ENCODE peak calls at places on chromosome 18, in six cellular contexts. One of them, this sample, is unnamed.

GRCh38 chr18:63320690-63321265 is 1.2 kb upstream of the BCL2 start:
- DNase-seq in SJSA1: no peak
- DNase-seq in NCI-H2029: no peak
- DNase-seq in tibial nerve: no peak
- DNase-seq in astrocyte of the spinal cord: peak
- DNase-seq in activated naive CD8-positive, alpha-beta T cell treated with anti-CD3 and anti-CD28 coated beads, Interleukin-2, amount 50 U/mL, for 16 hours: no peak
- DNase-seq in this sample: peak

GRCh38 chr18:22846088-22846683 is 86.9 kb upstream of the RBBP8 start:
- DNase-seq in SJSA1: no peak
- DNase-seq in tibial nerve: no peak
- DNase-seq in NCI-H2029: no peak
- DNase-seq in activated naive CD8-positive, alpha-beta T cell treated with anti-CD3 and anti-CD28 coated beads, Interleukin-2, amount 50 U/mL, for 16 hours: no peak
- DNase-seq in astrocyte of the spinal cord: no peak
- DNase-seq in this sample: no peak

GRCh38 chr18:49869354-49869753 is 56.0 kb upstream of the ACAA2 start:
- DNase-seq in activated naive CD8-positive, alpha-beta T cell treated with anti-CD3 and anti-CD28 coated beads, Interleukin-2, amount 50 U/mL, for 16 hours: no peak
- DNase-seq in tibial nerve: no peak
- DNase-seq in SJSA1: no peak
- DNase-seq in NCI-H2029: no peak
- DNase-seq in astrocyte of the spinal cord: no peak
- DNase-seq in this sample: no peak

GRCh38 chr18:46340716-46341115 is 236.5 kb downstream of the HAUS1 start:
- DNase-seq in tibial nerve: no peak
- DNase-seq in astrocyte of the spinal cord: no peak
- DNase-seq in NCI-H2029: no peak
- DNase-seq in activated naive CD8-positive, alpha-beta T cell treated with anti-CD3 and anti-CD28 coated beads, Interleukin-2, amount 50 U/mL, for 16 hours: no peak
- DNase-seq in SJSA1: no peak
- DNase-seq in this sample: no peak

GRCh38 chr18:67525328-67526110 is 9.0 kb upstream of the DSEL start:
- DNase-seq in NCI-H2029: no peak
- DNase-seq in astrocyte of the spinal cord: peak
- DNase-seq in SJSA1: peak
- DNase-seq in activated naive CD8-positive, alpha-beta T cell treated with anti-CD3 and anti-CD28 coated beads, Interleukin-2, amount 50 U/mL, for 16 hours: no peak
- DNase-seq in tibial nerve: peak
- DNase-seq in this sample: peak

GRCh38 chr18:37385846-37386435 is 179.7 kb downstream of the CELF4 start:
- DNase-seq in NCI-H2029: no peak
- DNase-seq in SJSA1: no peak
- DNase-seq in activated naive CD8-positive, alpha-beta T cell treated with anti-CD3 and anti-CD28 coated beads, Interleukin-2, amount 50 U/mL, for 16 hours: no peak
- DNase-seq in astrocyte of the spinal cord: peak
- DNase-seq in tibial nerve: no peak
- DNase-seq in this sample: no peak

GRCh38 chr18:32425466-32425865 is 45.2 kb downstream of the GAREM1 start:
- DNase-seq in tibial nerve: no peak
- DNase-seq in activated naive CD8-positive, alpha-beta T cell treated with anti-CD3 and anti-CD28 coated beads, Interleukin-2, amount 50 U/mL, for 16 hours: no peak
- DNase-seq in NCI-H2029: no peak
- DNase-seq in SJSA1: no peak
- DNase-seq in astrocyte of the spinal cord: peak
- DNase-seq in this sample: peak

GRCh38 chr18:9838144-9838877 is 47.5 kb upstream of the TXNDC2 start:
- DNase-seq in tibial nerve: no peak
- DNase-seq in SJSA1: no peak
- DNase-seq in astrocyte of the spinal cord: peak
- DNase-seq in NCI-H2029: peak
- DNase-seq in activated naive CD8-positive, alpha-beta T cell treated with anti-CD3 and anti-CD28 coated beads, Interleukin-2, amount 50 U/mL, for 16 hours: no peak
- DNase-seq in this sample: no peak

GRCh38 chr18:36331541-36331971 is 34.0 kb downstream of the FHOD3 start:
- DNase-seq in SJSA1: no peak
- DNase-seq in tibial nerve: no peak
- DNase-seq in NCI-H2029: no peak
- DNase-seq in activated naive CD8-positive, alpha-beta T cell treated with anti-CD3 and anti-CD28 coated beads, Interleukin-2, amount 50 U/mL, for 16 hours: no peak
- DNase-seq in astrocyte of the spinal cord: no peak
- DNase-seq in this sample: no peak

GRCh38 chr18:741931-742512 is 29.6 kb upstream of the ENOSF1 start:
- DNase-seq in NCI-H2029: peak
- DNase-seq in astrocyte of the spinal cord: peak
- DNase-seq in activated naive CD8-positive, alpha-beta T cell treated with anti-CD3 and anti-CD28 coated beads, Interleukin-2, amount 50 U/mL, for 16 hours: no peak
- DNase-seq in SJSA1: no peak
- DNase-seq in tibial nerve: no peak
- DNase-seq in this sample: peak

GRCh38 chr18:3156325-3156640 is 63.5 kb downstream of the MYOM1 start:
- DNase-seq in SJSA1: no peak
- DNase-seq in NCI-H2029: no peak
- DNase-seq in activated naive CD8-positive, alpha-beta T cell treated with anti-CD3 and anti-CD28 coated beads, Interleukin-2, amount 50 U/mL, for 16 hours: no peak
- DNase-seq in astrocyte of the spinal cord: no peak
- DNase-seq in tibial nerve: no peak
- DNase-seq in this sample: no peak

This sample was measured in HT1080.